ENCODE peak calls at places on chromosomes 12 and 14, in nine cellular contexts. P is NCI-H2081; D is GM20000; S is DMS153; X is GM13976; B is posterior vena cava; G is activated CD8-positive, alpha-beta T cell treated with anti-CD3 and anti-CD28 coated beads, Interleukin-2, amount 10 ng/mL, durations not matched to agents 7 days and 5 days; M is cardiac muscle cell; T is effector CD4-positive, alpha-beta T cell. I is an unnamed sample.

GRCh38 chr14:77372304-77372841 is 4.5 kb downstream of the TMED8 start:
- DNase-seq in P (no peak), D (peak), S (no peak), X (peak), B (no peak), G (no peak), M (peak), T (no peak), I (no peak)

GRCh38 chr14:73752297-73752992 is 38.3 kb upstream of the PNMA1 start:
- DNase-seq in P (peak), D (peak), S (no peak), X (no peak), B (no peak), G (peak), M (no peak), T (peak), I (no peak)

GRCh38 chr14:45664668-45665356 is 411.8 kb upstream of the MIS18BP1 start:
- DNase-seq in P (no peak), D (no peak), S (no peak), X (no peak), B (no peak), G (no peak), M (no peak), T (no peak), I (no peak)

GRCh38 chr14:66503532-66503931 is 4.4 kb upstream of the GPHN start:
- DNase-seq in P (no peak), D (no peak), S (no peak), X (no peak), B (no peak), G (no peak), M (no peak), T (no peak), I (no peak)

GRCh38 chr12:119593578-119594398 is at the start of gene TMEM233:
- DNase-seq in P (no peak), D (no peak), S (no peak), X (peak), B (peak), G (no peak), M (peak), T (no peak), I (no peak)

GRCh38 chr12:57479376-57480115 is at the start of gene ARHGAP9:
- DNase-seq in P (no peak), D (peak), S (no peak), X (peak), B (peak), G (peak), M (no peak), T (peak), I (no peak)

GRCh38 chr12:14886271-14886670 is 617 bp upstream of the MGP start:
- DNase-seq in P (no peak), D (no peak), S (peak), X (no peak), B (no peak), G (no peak), M (no peak), T (no peak), I (no peak)

GRCh38 chr12:105212431-105212830 is 23.5 kb downstream of the APPL2 start:
- DNase-seq in P (no peak), D (no peak), S (no peak), X (no peak), B (no peak), G (no peak), M (no peak), T (no peak), I (no peak)

GRCh38 chr14:65170768-65171251 is 68.5 kb upstream of the MAX start:
- DNase-seq in P (no peak), D (peak), S (no peak), X (peak), B (no peak), G (peak), M (peak), T (peak), I (no peak)

GRCh38 chr14:92472860-92473259 is 40.7 kb upstream of the RIN3 start:
- DNase-seq in P (no peak), D (no peak), S (no peak), X (no peak), B (no peak), G (no peak), M (no peak), T (no peak), I (no peak)

GRCh38 chr14:91127411-91127810 is 13.5 kb downstream of the DGLUCY start:
- DNase-seq in P (no peak), D (no peak), S (no peak), X (no peak), B (peak), G (no peak), M (no peak), T (no peak), I (no peak)

GRCh38 chr14:64763801-64764511 is 59.7 kb downstream of the PLEKHG3 start:
- DNase-seq in P (peak), D (no peak), S (no peak), X (no peak), B (no peak), G (no peak), M (no peak), T (no peak), I (no peak)

GRCh38 chr12:89707992-89708792 is 446 bp downstream of the ATP2B1 start:
- DNase-seq in P (peak), D (peak), S (no peak), X (peak), B (peak), G (peak), M (no peak), T (peak), I (no peak)

GRCh38 chr12:1993341-1993740 is 10.9 kb downstream of the DCP1B start:
- DNase-seq in P (no peak), D (no peak), S (no peak), X (no peak), B (no peak), G (no peak), M (no peak), T (no peak), I (no peak)

GRCh38 chr12:88310069-88310468 is 168.0 kb downstream of the TMTC3 start:
- DNase-seq in P (no peak), D (no peak), S (no peak), X (no peak), B (no peak), G (no peak), M (peak), T (no peak), I (no peak)

GRCh38 chr14:65222434-65222833 is 120.1 kb upstream of the MAX start:
- DNase-seq in P (peak), D (peak), S (no peak), X (peak), B (no peak), G (peak), M (peak), T (peak), I (no peak)

GRCh38 chr14:81729622-81730021 is 196.0 kb upstream of the SEL1L start:
- DNase-seq in P (no peak), D (no peak), S (no peak), X (no peak), B (no peak), G (no peak), M (no peak), T (no peak), I (no peak)

GRCh38 chr14:63212209-63212608 is 8.0 kb downstream of the RHOJ start:
- DNase-seq in P (no peak), D (no peak), S (no peak), X (no peak), B (no peak), G (no peak), M (no peak), T (no peak), I (no peak)

GRCh38 chr12:19150273-19150895 is 20.9 kb downstream of the PLEKHA5 start:
- DNase-seq in P (no peak), D (no peak), S (no peak), X (no peak), B (no peak), G (no peak), M (no peak), T (no peak), I (no peak)

GRCh38 chr12:47721431-47721973 is 3.8 kb downstream of the ENDOU start:
- DNase-seq in P (no peak), D (no peak), S (no peak), X (no peak), B (no peak), G (peak), M (no peak), T (no peak), I (no peak)

GRCh38 chr12:12405882-12406281 is 49.0 kb downstream of the BORCS5 start:
- DNase-seq in P (peak), D (no peak), S (no peak), X (no peak), B (no peak), G (no peak), M (no peak), T (no peak), I (no peak)

GRCh38 chr12:49609875-49610154 is 4.4 kb upstream of the FAM186B start:
- DNase-seq in P (peak), D (no peak), S (no peak), X (no peak), B (no peak), G (no peak), M (no peak), T (no peak), I (no peak)

GRCh38 chr12:49482095-49483051 is 56.5 kb upstream of the KCNH3 start:
- DNase-seq in P (peak), D (peak), S (peak), X (no peak), B (no peak), G (no peak), M (no peak), T (no peak), I (no peak)

GRCh38 chr12:120181991-120182631 is 12.4 kb downstream of the GCN1 start:
- DNase-seq in P (no peak), D (no peak), S (no peak), X (no peak), B (no peak), G (no peak), M (no peak), T (no peak), I (no peak)

GRCh38 chr14:24353551-24354529 is 14.0 kb upstream of the RIPK3 start:
- DNase-seq in P (no peak), D (no peak), S (no peak), X (no peak), B (peak), G (no peak), M (no peak), T (no peak), I (peak)

GRCh38 chr12:75444444-75445136 is 36.0 kb upstream of the GLIPR1 start:
- DNase-seq in P (no peak), D (no peak), S (no peak), X (no peak), B (no peak), G (no peak), M (peak), T (no peak), I (no peak)

GRCh38 chr12:100553851-100554404 is 19.6 kb upstream of the GAS2L3 start:
- DNase-seq in P (no peak), D (no peak), S (no peak), X (no peak), B (no peak), G (no peak), M (no peak), T (no peak), I (no peak)

GRCh38 chr12:109601557-109601956 is 28.0 kb downstream of the MVK start:
- DNase-seq in P (no peak), D (no peak), S (no peak), X (no peak), B (no peak), G (no peak), M (no peak), T (no peak), I (no peak)

GRCh38 chr12:114933428-114934160 is 249.6 kb upstream of the TBX3 start:
- DNase-seq in P (no peak), D (no peak), S (no peak), X (no peak), B (no peak), G (no peak), M (no peak), T (no peak), I (no peak)

GRCh38 chr14:26281280-26281998 is 316.4 kb downstream of the NOVA1 start:
- DNase-seq in P (peak), D (no peak), S (peak), X (no peak), B (no peak), G (no peak), M (peak), T (no peak), I (no peak)

GRCh38 chr14:93893550-93894329 is 33.4 kb upstream of the FAM181A start:
- DNase-seq in P (no peak), D (no peak), S (no peak), X (no peak), B (no peak), G (no peak), M (no peak), T (no peak), I (no peak)

GRCh38 chr14:54893151-54893760 is 9.4 kb downstream of the GCH1 start:
- DNase-seq in P (peak), D (peak), S (no peak), X (peak), B (no peak), G (peak), M (peak), T (peak), I (peak)

GRCh38 chr14:52025952-52026510 is 36.7 kb downstream of the RTRAF start:
- DNase-seq in P (no peak), D (no peak), S (no peak), X (no peak), B (no peak), G (no peak), M (peak), T (no peak), I (no peak)

GRCh38 chr14:71327691-71328090 is 420.4 kb downstream of the PCNX1 start:
- DNase-seq in P (no peak), D (no peak), S (no peak), X (no peak), B (no peak), G (no peak), M (no peak), T (no peak), I (no peak)

GRCh38 chr14:63248211-63248610 is 44.0 kb downstream of the RHOJ start:
- DNase-seq in P (no peak), D (no peak), S (no peak), X (no peak), B (no peak), G (no peak), M (no peak), T (no peak), I (no peak)

GRCh38 chr14:98808494-98809407 is 463.2 kb downstream of the BCL11B start:
- DNase-seq in P (no peak), D (no peak), S (no peak), X (no peak), B (no peak), G (no peak), M (no peak), T (no peak), I (no peak)

GRCh38 chr14:63205850-63206249 is 1.6 kb downstream of the RHOJ start:
- DNase-seq in P (peak), D (no peak), S (no peak), X (no peak), B (no peak), G (no peak), M (no peak), T (no peak), I (no peak)